ENCODE peak calls at places on chromosomes 4 and X, in four cellular contexts. X is heart left ventricle, D is psoas muscle, B is WTC11. W is an unnamed sample.
A peak's percentile ranks its signal among the peaks of the same experiment; 100 is the strongest.

GRCh38 chr4:4871267-4872147 is 12.0 kb downstream of the MSX1 start:
- DNase-seq in X (peak; percentile 9), D (no peak), B (no peak), W (no peak)

GRCh38 chr4:61886180-61886579 is 686.1 kb downstream of the ADGRL3 start:
- DNase-seq in X (no peak), D (no peak), B (no peak), W (no peak)

GRCh38 chr4:130092187-130093015 is 996.4 kb downstream of the C4orf33 start:
- DNase-seq in X (no peak), D (no peak), B (no peak), W (no peak)

GRCh38 chr4:77881460-77882295 is 19.0 kb downstream of the MRPL1 start:
- DNase-seq in X (no peak), D (no peak), B (no peak), W (no peak)

GRCh38 chr4:5660185-5660584 is 48.2 kb downstream of the EVC2 start:
- DNase-seq in X (no peak), D (no peak), B (no peak), W (no peak)

GRCh38 chr4:46993075-46994006 is at the start of gene GABRA4:
- DNase-seq in X (peak; percentile 28), D (no peak), B (peak; percentile 53), W (no peak)

GRCh38 chrX:107780525-107780924 is 3.0 kb downstream of the NCBP2L start:
- DNase-seq in X (no peak), D (no peak), B (no peak), W (no peak)

GRCh38 chr4:27360651-27361347 is 500.2 kb downstream of the STIM2 start:
- DNase-seq in X (no peak), D (no peak), B (no peak), W (no peak)

GRCh38 chr4:6269651-6270511 is at the start of gene WFS1:
- DNase-seq in X (peak; percentile 99), D (peak; percentile 99), B (peak; percentile 99), W (peak; percentile 92)

GRCh38 chr4:177308125-177308524 is 1.5 kb upstream of the NEIL3 start:
- DNase-seq in X (no peak), D (no peak), B (no peak), W (no peak)

GRCh38 chr4:3213661-3214250 is 35.2 kb upstream of the MSANTD1 start:
- DNase-seq in X (no peak), D (peak; percentile 39), B (no peak), W (no peak)

GRCh38 chrX:5726246-5726645 is 502.4 kb downstream of the NLGN4X start:
- DNase-seq in X (peak; percentile 29), D (no peak), B (no peak), W (no peak)

GRCh38 chr4:85127653-85128052 is 161.2 kb upstream of the WDFY3 start:
- DNase-seq in X (peak; percentile 27), D (no peak), B (peak; percentile 64), W (no peak)

GRCh38 chr4:88985088-88985779 is 71.8 kb downstream of the FAM13A start:
- DNase-seq in X (no peak), D (no peak), B (no peak), W (no peak)

GRCh38 chr4:158865520-158866177 is 96.8 kb downstream of the FNIP2 start:
- DNase-seq in X (no peak), D (no peak), B (no peak), W (no peak)

GRCh38 chrX:44874481-44875184 is 1.6 kb downstream of the KDM6A start:
- DNase-seq in X (peak; percentile 40), D (no peak), B (no peak), W (no peak)

GRCh38 chr4:8905773-8906667 is 34.4 kb upstream of the HMX1 start:
- DNase-seq in X (no peak), D (peak; percentile 38), B (peak; percentile 5), W (no peak)

GRCh38 chr4:69601065-69601464 is 38.4 kb downstream of the UGT2A2 start:
- DNase-seq in X (no peak), D (no peak), B (peak; percentile 25), W (no peak)

GRCh38 chr4:3784469-3785291 is 18.5 kb downstream of the ADRA2C start:
- DNase-seq in X (no peak), D (no peak), B (no peak), W (no peak)

GRCh38 chr4:155624478-155624877 is 42.2 kb upstream of the GUCY1A1 start:
- DNase-seq in X (no peak), D (no peak), B (no peak), W (no peak)

GRCh38 chrX:119187298-119187697 is 48.8 kb upstream of the PGRMC1 start:
- DNase-seq in X (no peak), D (no peak), B (no peak), W (no peak)

GRCh38 chrX:119177278-119177677 is 49.7 kb upstream of the KIAA1210 start:
- DNase-seq in X (no peak), D (no peak), B (no peak), W (no peak)

GRCh38 chrX:119186763-119187162 is 49.3 kb upstream of the PGRMC1 start:
- DNase-seq in X (no peak), D (no peak), B (no peak), W (no peak)

GRCh38 chrX:119186194-119186593 is 49.9 kb upstream of the PGRMC1 start:
- DNase-seq in X (no peak), D (no peak), B (no peak), W (no peak)

GRCh38 chrX:119181491-119181890 is 53.9 kb upstream of the KIAA1210 start:
- DNase-seq in X (no peak), D (no peak), B (peak; percentile 38), W (no peak)
- TF ChIP-seq CTCF in X (no peak), D (no peak), B (no peak), W (no peak)

GRCh38 chr4:33065749-33066148 is 2345.6 kb downstream of the PCDH7 start:
- DNase-seq in X (no peak), D (no peak), B (no peak), W (no peak)

GRCh38 chr4:33062155-33062554 is 2342.0 kb downstream of the PCDH7 start:
- DNase-seq in X (no peak), D (no peak), B (no peak), W (no peak)

GRCh38 chr4:33063238-33063637 is 2343.1 kb downstream of the PCDH7 start:
- DNase-seq in X (no peak), D (no peak), B (no peak), W (no peak)

GRCh38 chr4:33061727-33062126 is 2341.6 kb downstream of the PCDH7 start:
- DNase-seq in X (no peak), D (no peak), B (no peak), W (no peak)

DNA sequence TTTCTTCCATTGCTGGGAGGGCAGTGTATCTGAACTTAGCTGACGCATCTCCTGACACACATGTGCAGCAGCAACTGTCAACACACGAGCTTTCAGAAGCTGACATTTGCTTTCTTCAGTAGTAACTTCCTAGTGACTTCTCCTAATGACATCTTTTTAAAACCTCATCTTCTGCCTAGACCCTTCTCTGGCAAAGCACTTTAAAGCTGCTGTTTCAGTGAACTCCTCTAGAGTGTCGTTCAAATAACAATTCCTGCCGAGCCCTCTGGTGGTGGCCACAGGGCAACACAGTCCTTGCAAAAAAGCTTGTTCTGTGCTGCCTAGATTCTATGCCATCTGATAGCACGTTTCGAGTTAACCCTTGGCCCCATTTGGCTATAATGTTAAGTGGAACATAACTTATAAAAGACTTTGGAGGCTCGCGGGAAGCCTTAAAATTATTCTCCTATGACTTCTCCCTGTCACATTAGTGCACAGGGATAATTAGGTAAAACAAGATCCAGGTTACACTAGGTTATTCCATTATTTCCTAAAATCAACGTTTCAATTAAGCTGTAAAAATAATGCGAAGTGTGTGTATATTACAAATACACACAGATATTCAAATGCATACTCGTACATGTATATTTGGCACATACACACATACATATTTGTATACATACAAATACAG is 2340.8 kb downstream of the PCDH7 start:
- DNase-seq in X (peak; percentile 20), D (peak; percentile 47), B (peak; percentile 66), W (no peak)
- TF ChIP-seq CTCF in X (peak; percentile 31), D (peak; percentile 32), B (peak; percentile 74), W (no peak)

GRCh38 chr4:137541181-137541580 is 8.9 kb upstream of the PCDH18 start:
- DNase-seq in X (no peak), D (no peak), B (no peak), W (no peak)

GRCh38 chr4:137541866-137542648 is 9.8 kb upstream of the PCDH18 start:
- DNase-seq in X (no peak), D (no peak), B (no peak), W (no peak)

GRCh38 chr4:137543198-137543597 is 10.9 kb upstream of the PCDH18 start:
- DNase-seq in X (no peak), D (no peak), B (peak; percentile 35), W (no peak)

GRCh38 chr4:137543650-137544049 is 11.4 kb upstream of the PCDH18 start:
- DNase-seq in X (no peak), D (no peak), B (no peak), W (no peak)

DNA sequence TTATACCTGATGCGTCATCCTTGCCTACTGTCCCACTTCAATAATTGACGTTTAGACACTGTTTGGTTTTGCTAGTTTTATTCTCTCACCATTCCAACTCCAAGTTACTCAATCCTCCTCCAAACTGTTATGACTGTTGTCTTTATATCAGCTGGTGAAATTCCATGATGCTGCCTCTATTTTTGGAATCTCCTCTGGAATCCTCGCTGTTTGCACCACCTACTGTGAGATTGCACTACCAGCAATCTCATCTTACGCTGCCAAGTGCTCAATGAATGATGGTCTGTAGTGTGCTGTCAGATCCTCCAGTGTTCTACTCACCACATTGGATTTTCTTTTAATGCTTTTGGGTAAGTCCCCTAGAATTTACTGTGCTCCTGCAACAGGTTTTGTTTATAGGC is 13.2 kb upstream of the PCDH18 start:
- DNase-seq in X (no peak), D (no peak), B (no peak), W (no peak)
- TF ChIP-seq CTCF in X (no peak), D (no peak), B (no peak), W (no peak)

GRCh38 chr4:41156574-41156973 is 57.8 kb downstream of the APBB2 start:
- DNase-seq in X (no peak), D (no peak), B (no peak), W (no peak)

GRCh38 chr4:41155194-41155830 is 59.0 kb downstream of the APBB2 start:
- DNase-seq in X (no peak), D (no peak), B (no peak), W (no peak)

GRCh38 chr4:41154001-41154813 is 60.1 kb downstream of the APBB2 start:
- DNase-seq in X (no peak), D (no peak), B (no peak), W (no peak)

GRCh38 chr4:41157009-41157408 is 57.3 kb downstream of the APBB2 start:
- DNase-seq in X (no peak), D (no peak), B (no peak), W (no peak)

DNA sequence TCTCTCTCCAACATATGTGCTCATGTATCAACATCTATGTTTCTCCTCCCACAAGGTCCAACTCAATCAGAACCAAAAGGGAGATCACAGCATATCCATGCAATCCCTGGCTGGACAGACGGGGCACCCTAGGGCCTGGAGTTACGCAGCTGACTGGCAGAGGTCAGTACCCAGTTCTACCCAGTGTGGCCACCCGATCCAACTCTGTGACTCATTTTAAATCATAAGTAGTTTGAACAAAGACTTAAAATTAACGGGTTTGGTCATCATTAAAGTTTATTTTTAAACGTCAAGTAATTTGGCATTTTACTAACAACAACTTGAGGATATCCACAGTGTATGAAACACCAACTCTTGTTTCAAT is 59.5 kb downstream of the APBB2 start:
- DNase-seq in X (no peak), D (no peak), B (no peak), W (no peak)
- TF ChIP-seq CTCF in X (no peak), D (no peak), B (no peak), W (no peak)